ENCODE peak calls at places on chromosomes 1 and 21, in eight cellular contexts. P is psoas muscle, L is GM23338, T is testis, O is pancreas, G is dorsolateral prefrontal cortex, C is esophagus muscularis mucosa, D is sigmoid colon. K is an unnamed sample.

GRCh38 chr1:215273838-215274516 is 191.4 kb downstream of the KCNK2 start:
- DNase-seq in P (no peak), L (no peak), T (no peak), O (no peak), G (no peak), C (no peak), D (no peak), K (no peak)

GRCh38 chr1:28537457-28538199 is 15.3 kb upstream of the TRNAU1AP start:
- DNase-seq in P (no peak), L (no peak), T (no peak), O (no peak), G (peak; percentile 47), C (no peak), D (no peak), K (no peak)

GRCh38 chr21:15080504-15080903 is 15.7 kb upstream of the NRIP1 start:
- DNase-seq in P (no peak), L (no peak), T (no peak), O (no peak), G (no peak), C (no peak), D (no peak), K (no peak)

GRCh38 chr1:85048296-85049064 is at the start of gene MCOLN3:
- DNase-seq in P (peak; percentile 62), L (peak; percentile 77), T (peak; percentile 40), O (peak; percentile 72), G (no peak), C (no peak), D (peak; percentile 71), K (no peak)

GRCh38 chr1:58358311-58358710 is 188.2 kb downstream of the OMA1 start:
- DNase-seq in P (no peak), L (peak; percentile 17), T (no peak), O (no peak), G (no peak), C (peak; percentile 50), D (no peak), K (no peak)

GRCh38 chr21:44520326-44521300 is 19.4 kb downstream of the KRTAP10-1 start:
- DNase-seq in P (peak; percentile 25), L (no peak), T (no peak), O (no peak), G (peak; percentile 20), C (no peak), D (peak; percentile 49), K (no peak)

GRCh38 chr1:54887665-54888071 is 673 bp upstream of the DHCR24 start:
- DNase-seq in P (peak; percentile 79), L (no peak), T (peak; percentile 42), O (no peak), G (peak; percentile 60), C (no peak), D (no peak), K (no peak)

GRCh38 chr1:87474098-87474497 is 145.4 kb downstream of the LMO4 start:
- DNase-seq in P (no peak), L (no peak), T (no peak), O (no peak), G (no peak), C (no peak), D (no peak), K (no peak)

DNA sequence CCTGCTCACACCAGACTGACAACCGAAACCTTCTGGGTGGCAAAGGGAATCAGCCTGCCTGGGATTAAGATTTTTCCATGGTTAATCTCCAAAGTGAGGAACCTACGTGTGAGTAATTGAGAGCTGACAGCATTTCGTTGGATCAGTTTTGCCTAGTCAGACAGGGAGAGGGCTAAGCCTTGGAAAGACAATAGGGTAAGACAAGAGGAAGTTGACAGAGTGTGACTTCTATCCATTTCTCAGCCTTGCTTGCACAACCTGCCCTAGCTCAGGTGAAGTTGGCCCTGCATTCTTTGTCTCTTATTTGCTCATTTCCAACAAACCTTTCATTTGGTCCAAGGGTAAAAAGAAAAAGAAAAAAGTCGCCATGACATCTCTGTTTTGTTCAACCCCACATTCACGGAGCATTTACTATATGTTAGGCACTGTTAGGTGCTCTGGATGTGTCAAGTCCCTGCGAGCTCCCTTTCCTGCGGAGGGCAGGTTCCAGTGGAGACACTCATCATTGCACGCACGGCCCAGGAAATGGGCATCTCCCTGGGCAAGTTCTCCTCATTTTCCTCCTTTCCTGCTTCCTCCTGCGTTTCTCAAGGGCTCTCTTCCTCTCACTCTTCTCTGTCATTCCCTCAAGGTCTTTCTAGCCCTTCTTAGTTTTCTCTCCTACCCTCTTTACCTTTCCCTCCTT is 23.3 kb downstream of the KIRREL1 start:
- DNase-seq in P (no peak), L (no peak), T (no peak), O (no peak), G (no peak), C (no peak), D (no peak), K (no peak)
- H3K27ac ChIP-seq in P (peak overlapping the region; percentile 46), L (peak overlapping the region; percentile 82), T (no peak overlapping the region), O (no peak overlapping the region), G (no peak overlapping the region), C (peak overlapping the region; percentile 83), D (peak overlapping the region; percentile 88), K (peak overlapping the region; percentile 50)

GRCh38 chr1:203271962-203272632 is 33.2 kb upstream of the BTG2 start:
- DNase-seq in P (no peak), L (no peak), T (no peak), O (peak; percentile 64), G (no peak), C (peak; percentile 53), D (no peak), K (no peak)

GRCh38 chr1:203274603-203275381 is 30.5 kb upstream of the BTG2 start:
- DNase-seq in P (peak; percentile 84), L (no peak), T (peak; percentile 81), O (no peak), G (peak; percentile 86), C (peak; percentile 95), D (peak; percentile 93), K (peak; percentile 89)

GRCh38 chr1:203273869-203274602 is 31.3 kb upstream of the BTG2 start:
- DNase-seq in P (peak; percentile 72), L (peak; percentile 54), T (no peak), O (no peak), G (peak; percentile 68), C (peak; percentile 91), D (peak; percentile 84), K (no peak)

GRCh38 chr1:203272633-203273205 is 32.6 kb upstream of the BTG2 start:
- DNase-seq in P (no peak), L (no peak), T (no peak), O (no peak), G (no peak), C (peak; percentile 57), D (no peak), K (no peak)

DNA sequence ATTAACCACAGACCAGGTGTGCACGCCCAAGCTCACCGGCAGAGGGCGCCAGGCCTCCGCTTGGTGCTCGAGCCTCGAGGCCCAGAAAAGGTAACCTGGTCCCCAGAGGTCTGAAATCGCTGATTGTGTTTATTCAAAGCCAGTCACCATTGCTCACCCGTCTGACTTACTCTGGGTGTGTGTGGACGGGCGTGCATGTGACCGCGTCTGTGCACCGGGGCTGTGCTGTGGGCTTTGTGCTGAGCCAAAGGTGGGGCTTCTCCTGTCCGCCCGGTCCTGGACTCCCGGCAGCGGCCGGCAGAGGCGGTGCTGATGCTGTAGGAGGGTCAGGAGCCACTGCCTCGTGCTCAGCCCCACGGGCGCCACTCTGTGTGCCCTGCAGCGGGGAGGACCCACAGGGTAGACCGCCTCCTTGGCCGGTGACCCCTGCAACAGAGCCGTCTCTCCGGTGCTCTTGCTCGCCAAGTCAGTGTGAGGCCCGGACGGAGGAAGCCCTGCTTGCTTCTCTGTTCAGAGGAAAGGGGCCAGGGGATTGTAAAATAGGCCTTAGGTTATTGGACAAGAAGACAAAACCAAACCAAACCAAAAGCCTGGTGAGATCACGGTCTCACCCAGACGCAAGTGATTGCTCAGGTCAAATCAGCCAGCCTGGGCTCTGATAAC is 32.0 kb upstream of the BTG2 start:
- DNase-seq in P (peak; percentile 94), L (peak; percentile 87), T (peak; percentile 93), O (peak; percentile 92), G (peak; percentile 89), C (peak; percentile 96), D (peak; percentile 95), K (peak; percentile 86)
- H3K4me3 ChIP-seq in P (peak overlapping the region; percentile 59), L (peak overlapping the region; percentile 67), T (peak overlapping the region; percentile 46), O (peak overlapping the region; percentile 10), G (peak overlapping the region; percentile 39), C (peak overlapping the region; percentile 30), D (peak overlapping the region; percentile 19), K (peak overlapping the region; percentile 37)

GRCh38 chr1:209549384-209550001 is 34.0 kb upstream of the CAMK1G start:
- DNase-seq in P (no peak), L (peak; percentile 79), T (no peak), O (no peak), G (no peak), C (no peak), D (no peak), K (no peak)
- TF ChIP-seq CTCF in P (no peak), L (peak; percentile 66), T (no peak), O (no peak), G (no peak), C (no peak), D (no peak), K (no peak)

GRCh38 chr1:114694540-114695310 is 621 bp downstream of the AMPD1 start:
- DNase-seq in P (no peak), L (no peak), T (no peak), O (no peak), G (no peak), C (no peak), D (no peak), K (no peak)
- H3K27ac ChIP-seq in P (peak overlapping the region; percentile 94), L (no peak overlapping the region), T (no peak overlapping the region), O (no peak overlapping the region), G (no peak overlapping the region), C (no peak overlapping the region), D (no peak overlapping the region), K (no peak overlapping the region)

DNA sequence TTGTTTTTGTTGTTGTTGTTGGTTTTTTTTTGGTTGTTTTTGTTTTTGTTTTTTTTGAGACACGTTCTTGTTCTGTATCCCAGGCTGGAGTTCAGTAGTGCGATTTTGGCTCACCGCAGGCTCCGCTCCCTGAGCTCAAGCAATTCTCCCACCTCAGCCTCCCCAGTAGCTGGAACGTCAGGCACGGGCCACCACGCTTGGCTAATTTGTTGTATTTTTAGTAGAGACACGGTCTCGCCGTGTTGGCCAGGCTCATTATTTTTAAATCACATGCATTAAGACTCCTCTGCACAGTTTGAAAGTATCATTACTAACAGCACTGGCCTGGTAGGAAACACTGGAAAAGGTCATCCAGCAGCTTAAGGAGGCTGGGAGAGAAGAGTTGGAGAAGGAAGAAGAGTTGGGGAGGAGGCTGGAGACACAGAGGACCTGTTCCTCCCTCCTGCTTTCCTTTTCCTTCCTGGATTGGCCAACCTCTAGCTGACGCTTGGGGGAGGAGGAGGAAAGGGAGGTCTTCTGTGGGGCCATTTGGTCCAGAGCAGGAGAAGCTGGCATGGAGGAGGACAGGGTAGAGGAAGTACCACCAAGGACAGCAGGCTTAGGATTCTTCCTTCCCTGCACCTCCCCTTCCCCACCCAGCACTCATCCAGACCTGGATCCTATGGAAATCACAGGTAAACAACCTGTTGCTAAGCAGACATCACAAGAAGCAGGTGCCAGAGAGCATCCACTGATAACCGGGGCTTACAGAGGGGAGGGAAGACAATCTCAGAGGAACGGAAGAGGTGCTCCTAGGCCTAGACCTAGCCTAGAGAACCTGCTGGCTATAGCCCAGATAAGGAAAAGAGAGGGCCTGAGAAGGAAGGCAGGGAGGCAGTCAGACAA is 71.9 kb upstream of the GOLT1A start:
- DNase-seq in P (no peak), L (peak; percentile 24), T (no peak), O (no peak), G (no peak), C (no peak), D (no peak), K (no peak)
- H3K4me3 ChIP-seq in P (no peak overlapping the region), L (no peak overlapping the region), T (no peak overlapping the region), O (peak overlapping the region; percentile 29), G (no peak overlapping the region), C (no peak overlapping the region), D (no peak overlapping the region), K (no peak overlapping the region)